ENCODE peak calls at places on chromosomes 13 and 19, in eight cellular contexts. O is neural progenitor cell, I is MM.1S, T is GM23248, Q is GM23338, V is OCI-LY7, C is SK-N-SH, P is HCT116. X is an unnamed sample.

GRCh38 chr19:47786566-47786965 is 8.1 kb downstream of the SELENOW start:
- DNase-seq in O (no peak), I (no peak), T (no peak), Q (peak; percentile 49), V (no peak), C (no peak), P (no peak), X (no peak)

GRCh38 chr13:46475586-46475991 is 77.4 kb upstream of the LRCH1 start:
- DNase-seq in O (no peak), I (no peak), T (peak; percentile 85), Q (no peak), V (no peak), C (no peak), P (no peak), X (peak; percentile 40)

GRCh38 chr19:16266586-16266942 is 58.1 kb upstream of the KLF2 start:
- DNase-seq in O (no peak), I (no peak), T (no peak), Q (no peak), V (no peak), C (no peak), P (no peak), X (no peak)

GRCh38 chr19:49056101-49056901 is 1.2 kb downstream of the CGB7 start:
- DNase-seq in O (peak; percentile 87), I (peak; percentile 41), T (peak; percentile 76), Q (peak; percentile 76), V (peak; percentile 27), C (peak; percentile 91), P (peak; percentile 34), X (peak; percentile 52)

GRCh38 chr19:33261511-33262192 is 36.0 kb upstream of the SLC7A10 start:
- DNase-seq in O (no peak), I (no peak), T (no peak), Q (no peak), V (no peak), C (peak; percentile 68), P (no peak), X (no peak)

GRCh38 chr19:1624458-1624857 is 19.2 kb upstream of the UQCR11 start:
- DNase-seq in O (peak; percentile 81), I (peak; percentile 21), T (peak; percentile 63), Q (peak; percentile 96), V (peak; percentile 72), C (peak; percentile 88), P (peak; percentile 43), X (peak; percentile 35)

GRCh38 chr19:6753178-6754031 is 13.8 kb downstream of the SH2D3A start:
- DNase-seq in O (peak; percentile 97), I (no peak), T (peak; percentile 87), Q (peak; percentile 99), V (peak; percentile 99), C (peak; percentile 92), P (peak; percentile 91), X (peak; percentile 54)

GRCh38 chr13:97125051-97125809 is 96.9 kb upstream of the MBNL2 start:
- DNase-seq in O (peak; percentile 38), I (no peak), T (peak; percentile 85), Q (peak; percentile 44), V (no peak), C (peak; percentile 50), P (peak; percentile 75), X (peak; percentile 80)

GRCh38 chr19:6071840-6072239 is 38.5 kb downstream of the RFX2 start:
- DNase-seq in O (no peak), I (no peak), T (peak; percentile 46), Q (no peak), V (no peak), C (no peak), P (no peak), X (no peak)

GRCh38 chr19:33302974-33303790 is 848 bp upstream of the CEBPA start:
- DNase-seq in O (peak; percentile 84), I (no peak), T (peak; percentile 78), Q (peak; percentile 81), V (peak; percentile 45), C (peak; percentile 88), P (no peak), X (peak; percentile 32)

DNA sequence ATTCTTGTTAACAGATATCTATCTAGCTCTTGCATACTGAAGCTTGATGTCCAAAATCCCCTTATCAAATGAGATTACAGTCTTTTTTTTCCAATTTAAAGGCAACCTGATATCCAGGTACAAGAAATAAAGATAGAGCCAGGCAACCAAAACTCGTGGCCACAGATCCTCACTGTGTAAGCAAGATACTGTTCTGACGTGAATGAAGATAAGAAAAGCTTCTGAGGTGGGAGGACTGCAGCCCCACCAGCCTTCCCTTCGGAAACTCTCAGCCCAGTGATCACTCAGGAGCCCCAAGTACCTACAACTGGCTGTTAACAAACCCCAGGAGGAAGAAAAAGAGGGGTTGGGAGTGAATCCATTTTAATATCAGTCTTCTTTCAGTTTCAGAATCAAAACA is 191.6 kb downstream of the EFNB2 start:
- DNase-seq in O (no peak), I (no peak), T (no peak), Q (no peak), V (no peak), C (no peak), P (no peak), X (no peak)
- H2AFZ ChIP-seq in O (no peak overlapping the region), I (no peak overlapping the region), T (no peak overlapping the region), Q (peak overlapping the region; percentile 28), V (no peak overlapping the region), C (peak overlapping the region; percentile 11), P (peak overlapping the region; percentile 33), X (no peak overlapping the region)

GRCh38 chr13:48826039-48826438 is 149.7 kb upstream of the FNDC3A start:
- DNase-seq in O (no peak), I (no peak), T (no peak), Q (no peak), V (no peak), C (no peak), P (no peak), X (no peak)

GRCh38 chr13:48831248-48831647 is 144.5 kb upstream of the FNDC3A start:
- DNase-seq in O (no peak), I (no peak), T (peak; percentile 32), Q (no peak), V (no peak), C (no peak), P (no peak), X (no peak)

GRCh38 chr13:48827709-48828108 is 148.0 kb upstream of the FNDC3A start:
- DNase-seq in O (no peak), I (no peak), T (no peak), Q (no peak), V (no peak), C (no peak), P (no peak), X (no peak)

GRCh38 chr13:48829536-48829935 is 146.2 kb upstream of the FNDC3A start:
- DNase-seq in O (no peak), I (no peak), T (no peak), Q (no peak), V (peak; percentile 18), C (no peak), P (no peak), X (no peak)

GRCh38 chr13:48828962-48829405 is 146.7 kb upstream of the FNDC3A start:
- DNase-seq in O (no peak), I (no peak), T (no peak), Q (peak; percentile 41), V (peak; percentile 50), C (peak; percentile 6), P (no peak), X (peak; percentile 64)
- TF ChIP-seq EZH2phosphoT487 in O (no peak), I (no peak), T (no peak), Q (no peak), V (no peak), C (no peak), P (no peak), X (no peak)

DNA sequence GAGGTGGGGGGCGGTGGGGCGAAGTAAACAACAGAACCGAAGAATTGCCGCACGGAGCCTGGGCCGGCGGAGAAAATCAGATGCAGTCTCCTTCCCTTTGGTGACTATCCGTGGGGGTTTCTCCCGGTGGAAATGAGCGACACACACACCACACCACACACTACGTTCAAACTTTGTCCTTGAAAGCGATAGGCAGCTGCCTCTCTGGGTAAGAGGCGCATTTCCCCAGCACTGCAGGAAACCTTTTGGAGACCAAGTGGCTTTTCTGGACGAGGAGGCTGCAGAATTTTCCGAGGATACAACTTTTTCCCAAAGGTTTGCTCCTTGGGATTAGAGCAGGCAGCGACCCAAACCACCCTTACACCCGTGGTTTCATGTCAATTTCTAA is 38.1 kb upstream of the FLT1 start:
- DNase-seq in O (no peak), I (no peak), T (no peak), Q (peak; percentile 34), V (no peak), C (no peak), P (no peak), X (no peak)
- H2AFZ ChIP-seq in O (peak overlapping the region; percentile 97), I (no peak overlapping the region), T (peak overlapping the region; percentile 85), Q (peak overlapping the region; percentile 83), V (no peak overlapping the region), C (peak overlapping the region; percentile 72), P (no peak overlapping the region), X (peak overlapping the region; percentile 22)

GRCh38 chr13:18212873-18213272 is 968.8 kb downstream of the TUBA3C start:
- DNase-seq in O (no peak), I (no peak), T (no peak), Q (peak; percentile 13), V (no peak), C (no peak), P (no peak), X (no peak)
- TF ChIP-seq EZH2phosphoT487 in O (no peak), I (no peak), T (no peak), Q (no peak), V (no peak), C (no peak), P (no peak), X (no peak)

GRCh38 chr13:86447479-86447878 is 648.3 kb upstream of the SLITRK6 start:
- DNase-seq in O (no peak), I (no peak), T (no peak), Q (peak; percentile 46), V (no peak), C (no peak), P (no peak), X (no peak)

GRCh38 chr13:86445584-86446140 is 646.4 kb upstream of the SLITRK6 start:
- DNase-seq in O (no peak), I (no peak), T (peak; percentile 5), Q (no peak), V (no peak), C (no peak), P (no peak), X (peak; percentile 32)

DNA sequence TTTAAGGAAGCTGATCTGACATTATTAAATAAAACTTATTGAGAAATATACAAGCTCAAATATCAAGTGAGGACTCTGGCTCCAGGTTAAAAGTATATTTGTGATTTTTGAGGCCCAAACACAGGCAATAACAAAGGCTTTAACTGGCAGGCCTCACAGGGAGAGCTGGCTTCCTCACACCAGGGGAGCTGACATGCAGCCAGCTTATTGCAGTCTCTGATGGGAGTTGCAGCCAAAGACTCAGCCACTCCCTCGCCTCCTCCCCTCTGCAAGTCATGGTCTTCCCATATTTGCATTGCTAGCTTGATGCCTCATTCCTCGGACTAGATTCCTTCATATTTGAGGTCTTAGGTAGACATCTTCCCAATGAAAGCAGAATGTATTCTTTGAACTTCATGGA is 647.1 kb upstream of the SLITRK6 start:
- DNase-seq in O (peak; percentile 33), I (no peak), T (peak; percentile 58), Q (peak; percentile 39), V (no peak), C (no peak), P (no peak), X (peak; percentile 49)
- H2AFZ ChIP-seq in O (no peak overlapping the region), I (no peak overlapping the region), T (no peak overlapping the region), Q (no peak overlapping the region), V (no peak overlapping the region), C (peak overlapping the region; percentile 58), P (no peak overlapping the region), X (no peak overlapping the region)